ENCODE peak calls at places on chromosomes 16 and 17, in four cellular contexts. H is HepG2, B is H1, P is K562. A is an unnamed sample.

GRCh38 chr17:42110301-42111264 is 1.9 kb downstream of the DHX58 start:
- DNase-seq in H (no peak), B (no peak), P (no peak), A (no peak)

GRCh38 chr17:56785396-56785795 is 48.3 kb downstream of the C17orf67 start:
- DNase-seq in P (no peak), H (no peak), B (no peak), A (no peak)

GRCh38 chr17:17538417-17539391 is 42.5 kb upstream of the RASD1 start:
- DNase-seq in P (peak), B (no peak), H (peak), A (peak)

GRCh38 chr16:85718682-85719081 is 29.9 kb upstream of the GINS2 start:
- DNase-seq in B (peak), P (peak), H (peak), A (peak)

GRCh38 chr16:82603784-82604411 is 22.9 kb upstream of the CDH13 start:
- DNase-seq in P (no peak), H (peak), B (no peak), A (no peak)

GRCh38 chr17:33520404-33521032 is 227.4 kb upstream of the ASIC2 start:
- DNase-seq in P (peak), H (peak), B (peak), A (peak)

GRCh38 chr17:27562777-27563455 is 68.1 kb upstream of the LGALS9 start:
- DNase-seq in H (no peak), P (no peak), B (no peak), A (peak)

GRCh38 chr16:31131841-31132271 is 3.7 kb downstream of the PRSS8 start:
- DNase-seq in P (no peak), H (no peak), B (no peak), A (no peak)

GRCh38 chr16:57998484-57998883 is 2.0 kb downstream of the ZNF319 start:
- DNase-seq in P (no peak), H (no peak), B (no peak), A (no peak)

GRCh38 chr17:61253293-61253801 is 146.3 kb upstream of the TBX2 start:
- DNase-seq in B (no peak), H (no peak), P (no peak), A (no peak)

GRCh38 chr17:28878981-28879380 is 18.6 kb downstream of the FLOT2 start:
- DNase-seq in H (peak), P (peak), B (peak), A (peak)

GRCh38 chr17:63421681-63422645 is 24.1 kb downstream of the CYB561 start:
- DNase-seq in B (no peak), P (no peak), H (no peak), A (no peak)

GRCh38 chr16:1746693-1747195 is 24.6 kb downstream of the NME3 start:
- DNase-seq in H (no peak), P (no peak), B (no peak), A (no peak)
- TF ChIP-seq RNF2 in H (no peak), P (no peak), B (no peak), A (no peak)

DNA sequence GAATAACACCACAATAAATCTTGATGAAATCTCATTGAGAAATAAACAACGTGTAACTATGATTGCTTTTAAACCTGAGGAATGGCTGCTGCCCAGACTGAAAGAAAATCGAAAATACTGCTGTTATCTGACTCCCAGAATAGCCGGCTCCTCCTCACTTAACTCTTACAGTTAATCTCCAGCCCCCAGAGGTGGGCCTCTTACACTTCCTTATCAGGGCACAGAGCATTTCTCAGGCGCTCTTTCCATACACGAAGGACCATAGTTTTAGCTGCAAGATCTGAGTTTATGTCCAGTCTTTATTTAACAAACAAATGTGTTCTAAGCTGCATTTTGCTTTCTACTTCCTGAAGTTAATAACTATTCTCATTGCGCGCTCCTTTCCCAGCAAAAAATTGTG is 206.9 kb downstream of the MAP2K4 start:
- DNase-seq in B (no peak), P (peak), H (no peak), A (no peak)
- TF ChIP-seq RNF2 in B (no peak), P (no peak), H (no peak), A (no peak)

GRCh38 chr17:75540923-75541503 is 15.5 kb downstream of the LLGL2 start:
- DNase-seq in B (no peak), H (no peak), P (no peak), A (no peak)
- TF ChIP-seq RNF2 in B (no peak), H (no peak), P (no peak), A (no peak)

GRCh38 chr17:50393700-50394099 is 3.6 kb downstream of the LRRC59 start:
- DNase-seq in H (no peak), P (no peak), B (no peak), A (no peak)

GRCh38 chr17:50397111-50397918 is at the start of gene LRRC59:
- DNase-seq in B (peak), P (peak), H (peak), A (peak)

GRCh38 chr17:50397919-50398285 is 579 bp upstream of the LRRC59 start:
- DNase-seq in P (peak), H (no peak), B (no peak), A (no peak)

GRCh38 chr17:50394711-50395110 is 2.6 kb downstream of the LRRC59 start:
- DNase-seq in H (no peak), P (no peak), B (no peak), A (no peak)

DNA sequence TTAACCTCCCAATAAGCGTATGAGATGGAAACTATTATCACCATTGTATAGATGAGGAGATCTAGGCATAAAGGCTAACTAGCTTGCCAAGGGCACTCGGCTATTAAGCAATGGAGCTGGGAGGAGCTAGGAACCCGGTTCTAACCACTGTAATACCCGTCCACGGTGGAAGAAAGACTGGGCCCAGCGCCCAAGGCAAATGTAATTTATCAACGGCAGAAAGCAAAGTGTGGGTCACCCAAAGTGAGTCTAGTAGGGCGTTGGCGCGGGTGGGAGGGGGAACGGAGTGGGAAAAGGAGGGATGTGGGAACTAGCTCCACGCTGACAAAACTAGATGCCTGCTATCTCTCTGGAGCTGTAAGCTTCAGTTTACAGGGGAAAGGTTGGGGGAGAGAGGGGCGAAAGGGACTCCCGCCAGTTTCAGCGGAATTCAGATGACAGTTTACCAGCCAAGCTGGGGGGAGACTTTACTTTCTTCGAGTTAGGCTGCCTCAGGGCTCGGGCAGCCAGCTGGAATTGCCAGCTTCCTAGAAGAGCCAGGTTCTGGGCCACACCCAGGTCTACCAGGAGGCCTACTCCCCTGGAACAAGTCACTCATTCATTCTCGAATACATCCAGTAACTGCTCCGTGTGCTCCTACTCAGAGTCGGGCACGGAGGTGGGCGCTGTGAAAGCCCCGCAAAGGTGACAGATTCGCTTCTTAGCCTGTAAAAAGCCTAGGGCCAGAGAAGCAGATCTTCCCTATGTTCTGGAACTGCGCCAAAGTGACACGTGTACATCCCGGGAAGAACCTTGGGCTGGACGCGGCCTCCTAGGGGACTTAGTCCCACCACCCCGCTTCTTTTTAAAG is 837 bp downstream of the LRRC59 start:
- DNase-seq in B (no peak), P (peak), H (peak), A (peak)
- TF ChIP-seq RNF2 in B (no peak), P (no peak), H (no peak), A (no peak)

DNA sequence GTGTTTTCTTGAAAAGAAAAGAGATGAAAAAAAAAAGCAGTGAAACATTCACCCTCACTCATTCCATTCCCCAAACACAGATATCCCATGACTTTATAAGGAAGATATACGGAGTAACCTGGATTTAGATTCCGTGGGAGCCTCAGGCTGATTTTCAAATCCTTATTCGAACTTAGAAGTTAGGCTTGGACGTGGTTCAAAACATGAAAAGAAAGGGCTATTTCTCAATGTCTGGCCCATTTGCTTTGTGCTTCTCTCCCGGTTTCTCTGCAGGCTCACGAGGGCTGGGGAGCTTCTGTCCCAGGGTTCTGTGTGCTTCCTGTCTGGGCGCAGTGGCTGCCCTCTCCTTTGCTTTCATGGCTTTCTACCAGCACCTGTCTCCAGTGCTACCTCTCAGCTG is 33.9 kb downstream of the CUEDC1 start:
- DNase-seq in P (no peak), B (no peak), H (no peak), A (no peak)
- TF ChIP-seq RNF2 in P (no peak), B (no peak), H (no peak), A (no peak)

DNA sequence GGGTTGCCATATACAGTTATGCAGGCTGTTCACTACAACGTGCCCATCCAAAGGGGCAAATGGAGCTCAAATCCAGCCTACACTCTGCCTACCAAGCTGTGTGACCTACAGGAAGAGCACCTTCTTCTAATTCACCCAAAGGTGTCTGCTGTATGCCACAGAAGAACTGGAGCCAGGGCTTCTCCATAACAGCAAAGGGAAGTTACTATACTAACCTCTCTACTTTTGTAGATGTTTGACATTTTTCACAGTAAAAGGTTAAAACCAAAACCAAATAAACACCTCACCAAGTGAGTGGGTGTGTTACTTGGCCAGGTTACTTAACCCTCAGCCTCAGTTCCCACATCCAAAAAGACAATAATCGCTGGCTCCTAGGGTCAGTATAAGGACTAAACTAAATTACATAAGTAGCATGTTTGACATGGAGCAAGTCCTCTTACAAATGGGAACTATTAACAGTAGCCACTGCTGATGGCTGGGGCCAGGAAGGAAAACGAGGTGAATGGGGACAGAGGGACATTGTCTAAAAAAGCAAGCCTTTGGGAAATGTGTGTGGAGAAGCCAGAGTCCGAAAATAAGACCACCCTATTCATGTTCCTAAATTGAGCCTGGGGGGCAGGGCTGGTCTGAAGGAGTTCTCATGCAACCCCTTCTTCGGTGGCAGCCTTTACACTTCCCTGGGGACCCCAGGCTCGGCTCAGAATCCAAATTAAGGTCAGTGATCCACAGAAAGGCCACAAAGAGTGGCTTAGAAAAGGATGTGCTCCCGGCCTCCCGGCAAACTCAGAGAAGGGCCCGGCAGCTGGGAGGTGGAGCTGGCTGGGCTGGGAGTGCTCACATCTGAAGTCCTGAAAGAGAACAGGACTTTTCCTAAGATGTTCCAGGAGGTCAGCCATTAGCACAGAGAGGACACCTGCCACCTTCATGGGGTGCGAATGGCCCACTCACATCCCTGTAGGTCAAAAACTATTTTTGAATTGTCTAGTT is 13.5 kb downstream of the CUEDC1 start:
- DNase-seq in H (no peak), B (no peak), P (no peak), A (no peak)
- TF ChIP-seq RNF2 in H (no peak), B (no peak), P (no peak), A (no peak)

DNA sequence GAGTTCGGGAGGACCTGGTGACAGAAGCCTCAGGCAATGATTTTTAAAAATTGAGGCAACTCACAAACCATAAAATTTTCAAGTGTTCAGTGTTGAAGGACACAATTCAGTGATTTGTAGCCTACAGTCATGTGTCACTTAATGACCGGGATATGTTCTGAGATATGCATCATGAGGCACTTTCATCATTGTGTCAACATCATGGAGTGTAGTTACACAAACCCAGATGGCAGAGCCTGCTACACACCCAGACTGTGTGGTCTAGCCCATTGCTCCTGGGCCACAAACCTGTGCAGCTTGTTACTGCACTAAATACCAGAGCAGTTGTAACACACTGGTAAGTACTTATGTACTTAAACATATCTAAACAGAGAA is 1.6 kb downstream of the PRSS41 start:
- DNase-seq in P (no peak), B (no peak), H (peak), A (peak)
- TF ChIP-seq RNF2 in P (no peak), B (no peak), H (no peak), A (no peak)